ENCODE peak calls at places on chromosomes 4 and X, in eight cellular contexts. One of them, this sample, is unnamed.

GRCh38 chr4:176433983-176434382 is 114.2 kb downstream of the SPCS3 start:
- DNase-seq in GM18507: no peak
- DNase-seq in H9: no peak
- DNase-seq in NCI-H1694: no peak
- DNase-seq in GM10248: no peak
- DNase-seq in NCI-H510A: no peak
- DNase-seq in mucosa of gallbladder: no peak
- DNase-seq in Ammon's horn: no peak
- DNase-seq in this sample: no peak

GRCh38 chr4:10108818-10109783 is 7.5 kb downstream of the WDR1 start:
- DNase-seq in GM10248: no peak
- DNase-seq in Ammon's horn: no peak
- DNase-seq in H9: no peak
- DNase-seq in NCI-H1694: no peak
- DNase-seq in GM18507: no peak
- DNase-seq in mucosa of gallbladder: no peak
- DNase-seq in NCI-H510A: no peak
- DNase-seq in this sample: no peak

GRCh38 chr4:82774711-82775171 is 23.9 kb downstream of the SCD5 start:
- DNase-seq in mucosa of gallbladder: no peak
- DNase-seq in GM10248: no peak
- DNase-seq in NCI-H1694: no peak
- DNase-seq in GM18507: no peak
- DNase-seq in Ammon's horn: peak
- DNase-seq in H9: peak
- DNase-seq in NCI-H510A: no peak
- DNase-seq in this sample: no peak

GRCh38 chr4:24473309-24473721 is 111.0 kb downstream of the DHX15 start:
- DNase-seq in GM10248: no peak
- DNase-seq in NCI-H1694: peak
- DNase-seq in NCI-H510A: no peak
- DNase-seq in H9: no peak
- DNase-seq in GM18507: no peak
- DNase-seq in Ammon's horn: peak
- DNase-seq in mucosa of gallbladder: no peak
- DNase-seq in this sample: no peak

GRCh38 chrX:148567779-148568178 is 67.4 kb downstream of the AFF2 start:
- DNase-seq in NCI-H510A: no peak
- DNase-seq in H9: no peak
- DNase-seq in mucosa of gallbladder: no peak
- DNase-seq in NCI-H1694: no peak
- DNase-seq in Ammon's horn: no peak
- DNase-seq in GM10248: no peak
- DNase-seq in GM18507: no peak
- DNase-seq in this sample: no peak

GRCh38 chr4:112410364-112410763 is 105.6 kb downstream of the NEUROG2 start:
- DNase-seq in H9: no peak
- DNase-seq in Ammon's horn: no peak
- DNase-seq in mucosa of gallbladder: no peak
- DNase-seq in NCI-H1694: no peak
- DNase-seq in GM18507: no peak
- DNase-seq in NCI-H510A: peak
- DNase-seq in GM10248: no peak
- DNase-seq in this sample: no peak

GRCh38 chr4:158624889-158625478 is 46.7 kb downstream of the C4orf46 start:
- DNase-seq in GM10248: peak
- DNase-seq in NCI-H510A: peak
- DNase-seq in mucosa of gallbladder: no peak
- DNase-seq in NCI-H1694: peak
- DNase-seq in Ammon's horn: peak
- DNase-seq in H9: peak
- DNase-seq in GM18507: no peak
- DNase-seq in this sample: peak

GRCh38 chr4:85548841-85549240 is 73.9 kb downstream of the ARHGAP24 start:
- DNase-seq in H9: no peak
- DNase-seq in Ammon's horn: no peak
- DNase-seq in NCI-H1694: no peak
- DNase-seq in GM10248: no peak
- DNase-seq in NCI-H510A: no peak
- DNase-seq in GM18507: no peak
- DNase-seq in mucosa of gallbladder: no peak
- DNase-seq in this sample: no peak

GRCh38 chrX:65522739-65523372 is 11.7 kb downstream of the LAS1L start:
- DNase-seq in mucosa of gallbladder: no peak
- DNase-seq in Ammon's horn: no peak
- DNase-seq in NCI-H1694: no peak
- DNase-seq in GM18507: no peak
- DNase-seq in GM10248: no peak
- DNase-seq in NCI-H510A: no peak
- DNase-seq in H9: no peak
- DNase-seq in this sample: no peak

GRCh38 chr4:137968956-137969709 is 273.0 kb downstream of the SLC7A11 start:
- DNase-seq in GM10248: no peak
- DNase-seq in H9: no peak
- DNase-seq in Ammon's horn: no peak
- DNase-seq in mucosa of gallbladder: no peak
- DNase-seq in NCI-H510A: no peak
- DNase-seq in GM18507: no peak
- DNase-seq in NCI-H1694: no peak
- DNase-seq in this sample: no peak

GRCh38 chr4:54440394-54441223 is 211.5 kb downstream of the PDGFRA start:
- DNase-seq in NCI-H1694: no peak
- DNase-seq in mucosa of gallbladder: no peak
- DNase-seq in GM18507: no peak
- DNase-seq in NCI-H510A: no peak
- DNase-seq in GM10248: peak
- DNase-seq in Ammon's horn: peak
- DNase-seq in H9: no peak
- DNase-seq in this sample: no peak

GRCh38 chr4:113957961-113958360 is 21.5 kb downstream of the ARSJ start:
- DNase-seq in Ammon's horn: no peak
- DNase-seq in mucosa of gallbladder: no peak
- DNase-seq in GM18507: no peak
- DNase-seq in NCI-H510A: no peak
- DNase-seq in NCI-H1694: no peak
- DNase-seq in GM10248: no peak
- DNase-seq in H9: no peak
- DNase-seq in this sample: no peak

GRCh38 chrX:15114865-15115566 is 154.9 kb downstream of the ASB9 start:
- DNase-seq in mucosa of gallbladder: no peak
- DNase-seq in H9: no peak
- DNase-seq in Ammon's horn: no peak
- DNase-seq in NCI-H1694: no peak
- DNase-seq in NCI-H510A: no peak
- DNase-seq in GM18507: no peak
- DNase-seq in GM10248: no peak
- DNase-seq in this sample: no peak

GRCh38 chr4:8100696-8101095 is 57.9 kb downstream of the ABLIM2 start:
- DNase-seq in NCI-H1694: no peak
- DNase-seq in NCI-H510A: no peak
- DNase-seq in mucosa of gallbladder: no peak
- DNase-seq in Ammon's horn: no peak
- DNase-seq in GM10248: no peak
- DNase-seq in H9: no peak
- DNase-seq in GM18507: no peak
- DNase-seq in this sample: no peak

GRCh38 chr4:5141802-5142201 is 90.5 kb downstream of the STK32B start:
- DNase-seq in NCI-H510A: no peak
- DNase-seq in H9: no peak
- DNase-seq in GM18507: no peak
- DNase-seq in mucosa of gallbladder: peak
- DNase-seq in GM10248: no peak
- DNase-seq in NCI-H1694: no peak
- DNase-seq in Ammon's horn: no peak
- DNase-seq in this sample: no peak

GRCh38 chr4:2089222-2089621 is 30.1 kb downstream of the NAT8L start:
- DNase-seq in H9: no peak
- DNase-seq in GM10248: no peak
- DNase-seq in NCI-H510A: no peak
- DNase-seq in mucosa of gallbladder: no peak
- DNase-seq in GM18507: no peak
- DNase-seq in NCI-H1694: no peak
- DNase-seq in Ammon's horn: no peak
- DNase-seq in this sample: no peak

GRCh38 chr4:143625632-143626031 is 74.8 kb downstream of the FREM3 start:
- DNase-seq in NCI-H1694: no peak
- DNase-seq in H9: no peak
- DNase-seq in GM10248: no peak
- DNase-seq in GM18507: no peak
- DNase-seq in Ammon's horn: no peak
- DNase-seq in NCI-H510A: no peak
- DNase-seq in mucosa of gallbladder: no peak
- DNase-seq in this sample: no peak

GRCh38 chr4:159016527-159017137 is 86.2 kb upstream of the RAPGEF2 start:
- DNase-seq in NCI-H510A: no peak
- DNase-seq in GM10248: peak
- DNase-seq in GM18507: peak
- DNase-seq in NCI-H1694: peak
- DNase-seq in H9: peak
- DNase-seq in mucosa of gallbladder: no peak
- DNase-seq in Ammon's horn: peak
- DNase-seq in this sample: no peak

GRCh38 chr4:85116008-85116407 is 149.5 kb upstream of the WDFY3 start:
- DNase-seq in H9: no peak
- DNase-seq in NCI-H510A: no peak
- DNase-seq in GM10248: no peak
- DNase-seq in NCI-H1694: no peak
- DNase-seq in GM18507: no peak
- DNase-seq in mucosa of gallbladder: no peak
- DNase-seq in Ammon's horn: no peak
- DNase-seq in this sample: no peak

GRCh38 chrX:68454476-68455150 is 21.3 kb upstream of the OPHN1 start:
- DNase-seq in NCI-H510A: no peak
- DNase-seq in Ammon's horn: no peak
- DNase-seq in NCI-H1694: no peak
- DNase-seq in mucosa of gallbladder: no peak
- DNase-seq in H9: no peak
- DNase-seq in GM18507: no peak
- DNase-seq in GM10248: no peak
- DNase-seq in this sample: no peak

GRCh38 chr4:38782452-38783108 is at the start of gene TLR10:
- DNase-seq in GM10248: peak
- DNase-seq in GM18507: no peak
- DNase-seq in NCI-H510A: peak
- DNase-seq in mucosa of gallbladder: peak
- DNase-seq in Ammon's horn: peak
- DNase-seq in H9: peak
- DNase-seq in NCI-H1694: peak
- DNase-seq in this sample: no peak

GRCh38 chr4:113169368-113169767 is 119.9 kb downstream of the ANK2 start:
- DNase-seq in NCI-H510A: no peak
- DNase-seq in H9: peak
- DNase-seq in mucosa of gallbladder: no peak
- DNase-seq in NCI-H1694: no peak
- DNase-seq in Ammon's horn: no peak
- DNase-seq in GM18507: no peak
- DNase-seq in GM10248: no peak
- DNase-seq in this sample: no peak

GRCh38 chr4:126065016-126065415 is 750.3 kb downstream of the FAT4 start:
- DNase-seq in NCI-H1694: no peak
- DNase-seq in NCI-H510A: no peak
- DNase-seq in Ammon's horn: no peak
- DNase-seq in H9: no peak
- DNase-seq in GM10248: no peak
- DNase-seq in mucosa of gallbladder: no peak
- DNase-seq in GM18507: no peak
- DNase-seq in this sample: no peak

GRCh38 chr4:157104541-157104940 is 28.6 kb downstream of the GLRB start:
- DNase-seq in mucosa of gallbladder: no peak
- DNase-seq in Ammon's horn: no peak
- DNase-seq in GM18507: no peak
- DNase-seq in NCI-H510A: no peak
- DNase-seq in GM10248: no peak
- DNase-seq in NCI-H1694: no peak
- DNase-seq in H9: no peak
- DNase-seq in this sample: no peak

GRCh38 chr4:113170115-113170817 is 120.8 kb downstream of the ANK2 start:
- DNase-seq in NCI-H1694: no peak
- DNase-seq in NCI-H510A: no peak
- DNase-seq in H9: no peak
- DNase-seq in Ammon's horn: no peak
- DNase-seq in GM10248: no peak
- DNase-seq in mucosa of gallbladder: no peak
- DNase-seq in GM18507: no peak
- DNase-seq in this sample: no peak

GRCh38 chr4:6257243-6258025 is 12.2 kb upstream of the WFS1 start:
- DNase-seq in H9: peak
- DNase-seq in GM18507: no peak
- DNase-seq in GM10248: no peak
- DNase-seq in NCI-H1694: no peak
- DNase-seq in mucosa of gallbladder: no peak
- DNase-seq in Ammon's horn: no peak
- DNase-seq in NCI-H510A: no peak
- DNase-seq in this sample: no peak

GRCh38 chr4:184911310-184911709 is 85.5 kb upstream of the ACSL1 start:
- DNase-seq in GM10248: no peak
- DNase-seq in mucosa of gallbladder: no peak
- DNase-seq in H9: no peak
- DNase-seq in NCI-H510A: no peak
- DNase-seq in NCI-H1694: peak
- DNase-seq in GM18507: no peak
- DNase-seq in Ammon's horn: no peak
- DNase-seq in this sample: no peak

GRCh38 chrX:68942141-68942540 is 113.3 kb downstream of the EFNB1 start:
- DNase-seq in GM10248: no peak
- DNase-seq in NCI-H1694: no peak
- DNase-seq in H9: no peak
- DNase-seq in mucosa of gallbladder: peak
- DNase-seq in NCI-H510A: no peak
- DNase-seq in Ammon's horn: no peak
- DNase-seq in GM18507: no peak
- DNase-seq in this sample: no peak

GRCh38 chrX:46376246-46376885 is 168.9 kb downstream of the ZNF674 start:
- DNase-seq in NCI-H1694: no peak
- DNase-seq in GM18507: peak
- DNase-seq in GM10248: peak
- DNase-seq in mucosa of gallbladder: peak
- DNase-seq in Ammon's horn: peak
- DNase-seq in H9: peak
- DNase-seq in NCI-H510A: no peak
- DNase-seq in this sample: peak